ENCODE peak calls at places on chromosomes 2 and 18, in five cellular contexts. X is effector memory CD8-positive, alpha-beta T cell; B is foreskin keratinocyte; L is activated CD8-positive, alpha-beta T cell treated with anti-CD3 and anti-CD28 coated beads, Interleukin-2, amount 10 ng/mL, durations not matched to agents 7 days and 5 days; V is activated CD8-positive, alpha-beta memory T cell treated with anti-CD3 and anti-CD28 coated beads, Interleukin-2, amount 10 ng/mL, durations not matched to agents 7 days and 5 days. G is an unnamed sample.

GRCh38 chr2:241257419-241258032 is 57.9 kb downstream of the HDLBP start:
- ATAC-seq in X (no peak), B (no peak), L (no peak), V (no peak), G (no peak)

GRCh38 chr2:96877513-96878159 is 7.8 kb upstream of the SEMA4C start:
- ATAC-seq in X (no peak), B (no peak), L (no peak), V (no peak), G (no peak)

GRCh38 chr2:241841181-241842066 is 17.3 kb downstream of the PDCD1 start:
- ATAC-seq in X (no peak), B (no peak), L (no peak), V (no peak), G (no peak)

GRCh38 chr2:16013571-16013970 is 73.2 kb downstream of the MYCN start:
- ATAC-seq in X (no peak), B (no peak), L (no peak), V (no peak), G (no peak)

GRCh38 chr2:11983401-11983800 is 237.0 kb downstream of the LPIN1 start:
- ATAC-seq in X (no peak), B (no peak), L (no peak), V (no peak), G (no peak)

GRCh38 chr2:203484266-203485112 is 50.6 kb downstream of the RAPH1 start:
- ATAC-seq in X (peak; percentile 93), B (peak; percentile 50), L (peak; percentile 77), V (peak; percentile 82), G (peak; percentile 74)

GRCh38 chr2:28463893-28464292 is 32.0 kb upstream of the PLB1 start:
- ATAC-seq in X (no peak), B (no peak), L (no peak), V (no peak), G (no peak)

GRCh38 chr2:222730346-222731065 is 59.0 kb downstream of the MOGAT1 start:
- ATAC-seq in X (no peak), B (no peak), L (peak; percentile 47), V (peak; percentile 47), G (no peak)

GRCh38 chr2:39491653-39492052 is 54.6 kb upstream of the MAP4K3 start:
- ATAC-seq in X (no peak), B (no peak), L (no peak), V (no peak), G (no peak)

GRCh38 chr18:2236232-2236631 is 335.1 kb downstream of the METTL4 start:
- ATAC-seq in X (no peak), B (no peak), L (no peak), V (no peak), G (no peak)

GRCh38 chr18:23523429-23524212 is 20.3 kb downstream of the RMC1 start:
- ATAC-seq in X (no peak), B (no peak), L (no peak), V (no peak), G (peak; percentile 59)

GRCh38 chr18:13183790-13184189 is 34.8 kb upstream of the LDLRAD4 start:
- ATAC-seq in X (no peak), B (no peak), L (no peak), V (no peak), G (no peak)

GRCh38 chr18:76376668-76377358 is 118.2 kb downstream of the ZNF516 start:
- ATAC-seq in X (no peak), B (no peak), L (peak; percentile 47), V (no peak), G (no peak)

GRCh38 chr2:101616411-101616810 is 81.1 kb upstream of the MAP4K4 start:
- ATAC-seq in X (no peak), B (no peak), L (no peak), V (no peak), G (no peak)

GRCh38 chr2:9221223-9221622 is 14.6 kb downstream of the ASAP2 start:
- ATAC-seq in X (no peak), B (no peak), L (no peak), V (no peak), G (no peak)

GRCh38 chr2:68196120-68196716 is 38.5 kb downstream of the PNO1 start:
- ATAC-seq in X (peak; percentile 61), B (no peak), L (no peak), V (peak; percentile 48), G (no peak)

GRCh38 chr2:180656455-180656847 is 324.0 kb upstream of the UBE2E3 start:
- ATAC-seq in X (no peak), B (peak; percentile 97), L (no peak), V (no peak), G (peak; percentile 98)

GRCh38 chr18:54089749-54090459 is 134.6 kb downstream of the MBD2 start:
- ATAC-seq in X (no peak), B (peak; percentile 57), L (no peak), V (no peak), G (no peak)

GRCh38 chr2:52904511-52904910 is 863.1 kb upstream of the CHAC2 start:
- ATAC-seq in X (no peak), B (no peak), L (no peak), V (no peak), G (no peak)

GRCh38 chr2:190511104-190511503 is 23.4 kb downstream of the NEMP2 start:
- ATAC-seq in X (no peak), B (no peak), L (no peak), V (no peak), G (no peak)

GRCh38 chr2:188414412-188414811 is 122.7 kb downstream of the GULP1 start:
- ATAC-seq in X (no peak), B (no peak), L (no peak), V (no peak), G (no peak)

G was measured in esophagus mucosa.